ENCODE peak calls at places on chromosomes 5 and 9, in ten cellular contexts. W, T, M, C, Y, G, D, P, Z and N are unnamed samples. For H3K9me3, the result is how much of the 10 kb centered on the place peaks cover.

GRCh38 chr9:34987160-34988040 is 2.1 kb upstream of the DNAJB5 start:
- DNase-seq in T (no peak), D (no peak), Z (no peak), G (no peak), Y (no peak), C (no peak), M (no peak), W (no peak), P (no peak), N (no peak)

GRCh38 chr5:93403529-93403928 is 177.5 kb downstream of the NR2F1-AS1 start:
- DNase-seq in G (no peak), C (no peak), T (no peak), Z (no peak), P (no peak), Y (no peak), M (no peak), W (no peak), D (no peak), N (no peak)

GRCh38 chr9:98135938-98136337 is 16.9 kb upstream of the TRIM14 start:
- DNase-seq in W (no peak), P (no peak), C (no peak), T (no peak), D (no peak), Z (no peak), Y (no peak), M (no peak), G (no peak), N (no peak)

GRCh38 chr5:112240011-112240410 is 179.1 kb downstream of the EPB41L4A start:
- DNase-seq in G (no peak), W (no peak), Z (no peak), P (no peak), D (no peak), Y (no peak), C (no peak), T (no peak), M (no peak), N (no peak)

GRCh38 chr5:179620703-179621350 is 2.6 kb downstream of the HNRNPH1 start:
- DNase-seq in P (no peak), W (no peak), G (no peak), Z (no peak), D (no peak), Y (no peak), T (peak), M (peak), C (no peak), N (no peak)

GRCh38 chr5:83076742-83077661 is at the start of the genes TMEM167A and XRCC4:
- DNase-seq in C (peak), T (peak), M (peak), Z (peak), W (peak), D (peak), G (peak), Y (peak), P (peak), N (peak)

GRCh38 chr5:78766412-78766762 is 117.8 kb upstream of the LHFPL2 start:
- DNase-seq in M (no peak), D (no peak), Y (no peak), G (no peak), P (no peak), Z (no peak), W (no peak), T (no peak), C (no peak), N (no peak)

GRCh38 chr5:22293147-22293546 is 560.0 kb downstream of the CDH12 start:
- DNase-seq in T (no peak), P (no peak), C (no peak), G (no peak), W (no peak), D (no peak), Z (no peak), M (no peak), Y (no peak), N (no peak)

GRCh38 chr9:123488683-123489321 is 132.8 kb downstream of the CRB2 start:
- DNase-seq in Y (no peak), G (no peak), D (no peak), P (no peak), M (no peak), W (no peak), Z (no peak), C (no peak), T (no peak), N (no peak)

GRCh38 chr5:12113062-12113461 is 208.8 kb upstream of the CTNND2 start:
- DNase-seq in C (no peak), G (no peak), T (no peak), Z (no peak), M (no peak), D (no peak), W (no peak), P (no peak), Y (no peak), N (no peak)

GRCh38 chr9:2343756-2344155 is 277.8 kb upstream of the VLDLR start:
- DNase-seq in M (no peak), C (no peak), T (no peak), W (no peak), G (no peak), Y (no peak), P (no peak), D (no peak), Z (no peak), N (no peak)

GRCh38 chr5:39580702-39581498 is 156.1 kb upstream of the DAB2 start:
- DNase-seq in D (no peak), W (no peak), Y (no peak), M (no peak), C (no peak), G (no peak), P (no peak), T (no peak), Z (no peak), N (no peak)

GRCh38 chr5:136016945-136017530 is 11.8 kb upstream of the TGFBI start:
- DNase-seq in D (no peak), T (no peak), Y (no peak), M (no peak), W (no peak), Z (no peak), G (no peak), P (no peak), C (no peak), N (no peak)

GRCh38 chr9:123796073-123796472 is 133.9 kb downstream of the DENND1A start:
- DNase-seq in D (no peak), M (no peak), C (no peak), G (no peak), Y (no peak), Z (no peak), P (no peak), T (no peak), W (no peak), N (no peak)

GRCh38 chr9:129177791-129178578 is at the start of gene IER5L:
- DNase-seq in Z (peak), G (peak), M (peak), T (peak), D (peak), P (peak), W (peak), C (peak), Y (peak), N (peak)

GRCh38 chr5:140558542-140558941 is 1.3 kb upstream of the SRA1 start:
- DNase-seq in C (no peak), Y (no peak), Z (no peak), T (no peak), D (no peak), G (peak), W (no peak), M (no peak), P (no peak), N (no peak)

GRCh38 chr9:135455401-135456030 is 24.1 kb upstream of the PPP1R26 start:
- DNase-seq in W (no peak), Z (no peak), D (no peak), P (no peak), Y (no peak), T (no peak), C (no peak), G (no peak), M (no peak), N (no peak)

GRCh38 chr5:386432-387341 is 56.3 kb upstream of the EXOC3 start:
- DNase-seq in T (no peak), Y (no peak), W (no peak), P (no peak), D (no peak), Z (peak), M (no peak), G (no peak), C (no peak), N (no peak)

GRCh38 chr9:131982683-131983239 is 96.9 kb downstream of the MED27 start:
- DNase-seq in G (no peak), P (no peak), Z (no peak), W (no peak), Y (no peak), M (no peak), T (no peak), C (no peak), D (no peak), N (no peak)

GRCh38 chr5:14069021-14069420 is 74.1 kb upstream of the TRIO start:
- DNase-seq in C (no peak), M (no peak), W (no peak), D (no peak), P (no peak), T (no peak), Y (no peak), G (no peak), Z (no peak), N (no peak)

GRCh38 chr5:138449501-138450239 is 10.8 kb downstream of the REEP2 start:
- DNase-seq in Z (peak), W (peak), G (peak), Y (no peak), P (peak), C (peak), D (peak), M (peak), T (peak), N (no peak)

GRCh38 chr5:178940569-178941360 is at the start of gene ZNF454:
- DNase-seq in C (no peak), Z (no peak), M (no peak), W (peak), G (peak), P (peak), D (peak), T (no peak), Y (peak), N (peak)

GRCh38 chr9:78054180-78054579 is 22.6 kb upstream of the GNAQ start:
- DNase-seq in M (peak), D (no peak), W (no peak), Z (no peak), T (no peak), Y (no peak), C (peak), G (no peak), P (no peak), N (no peak)

GRCh38 chr5:3599283-3600105 is 3.9 kb downstream of the IRX1 start:
- DNase-seq in Z (no peak), Y (no peak), T (no peak), M (no peak), W (no peak), C (no peak), D (no peak), P (no peak), G (peak), N (no peak)
- H3K9me3 ChIP-seq in Z (under half), Y (under half), T (under half), M (under half), W (under half), C (under half), D (under half), P (under half), G (under half), N (under half)

GRCh38 chr5:127027539-127027938 is 2.8 kb downstream of the MARCHF3 start:
- DNase-seq in M (no peak), T (no peak), G (no peak), P (no peak), D (no peak), C (no peak), W (no peak), Y (no peak), Z (no peak), N (no peak)
- H3K4me3 ChIP-seq in M (no peak), T (no peak), G (no peak), P (no peak), D (no peak), C (no peak), W (no peak), Y (no peak), Z (no peak), N (no peak)

GRCh38 chr5:166486348-166486747 is 1805.1 kb upstream of the WWC1 start:
- DNase-seq in W (no peak), T (no peak), G (no peak), D (no peak), Y (no peak), C (no peak), Z (no peak), M (no peak), P (no peak), N (no peak)
- H3K9me3 ChIP-seq in W (under half), T (under half), G (under half), D (under half), Y (under half), C (under half), Z (under half), M (under half), P (under half), N (under half)

GRCh38 chr5:146744358-146744757 is 134.2 kb downstream of the PPP2R2B start:
- DNase-seq in M (no peak), P (no peak), C (no peak), W (no peak), T (no peak), D (no peak), Z (no peak), Y (no peak), G (no peak), N (no peak)
- H3K4me3 ChIP-seq in M (no peak), P (no peak), C (no peak), W (no peak), T (no peak), D (no peak), Z (no peak), Y (no peak), G (no peak), N (no peak)

GRCh38 chr5:165459232-165459631 is 1953.8 kb downstream of the MAT2B start:
- DNase-seq in Y (no peak), M (no peak), C (no peak), G (no peak), T (no peak), D (no peak), P (no peak), W (no peak), Z (no peak), N (no peak)

GRCh38 chr5:165457854-165458481 is 1952.5 kb downstream of the MAT2B start:
- DNase-seq in W (no peak), Y (peak), C (no peak), Z (no peak), G (no peak), D (no peak), P (no peak), T (peak), M (no peak), N (no peak)

GRCh38 chr5:165460911-165461310 is 1955.5 kb downstream of the MAT2B start:
- DNase-seq in M (no peak), D (no peak), W (no peak), P (no peak), Y (no peak), G (no peak), C (no peak), T (no peak), Z (no peak), N (no peak)
- H3K9me3 ChIP-seq in M (under half), D (under half), W (under half), P (under half), Y (under half), G (under half), C (under half), T (under half), Z (under half), N (under half)

GRCh38 chr9:81687521-81688261 is 1.7 kb downstream of the TLE1 start:
- DNase-seq in G (peak), Y (no peak), C (no peak), Z (no peak), W (peak), P (peak), T (no peak), D (peak), M (no peak), N (no peak)

GRCh38 chr9:81683704-81684103 is 5.6 kb downstream of the TLE1 start:
- DNase-seq in T (no peak), D (no peak), Y (no peak), M (no peak), G (no peak), Z (no peak), C (no peak), P (no peak), W (no peak), N (no peak)

GRCh38 chr9:81686614-81687520 is 2.5 kb downstream of the TLE1 start:
- DNase-seq in C (no peak), Z (no peak), T (peak), M (no peak), Y (no peak), W (peak), G (peak), D (peak), P (peak), N (peak)

GRCh38 chr9:81683214-81683613 is 6.1 kb downstream of the TLE1 start:
- DNase-seq in D (no peak), W (no peak), Y (no peak), Z (no peak), P (no peak), G (no peak), C (no peak), M (no peak), T (no peak), N (no peak)

GRCh38 chr9:81685763-81686613 is 3.4 kb downstream of the TLE1 start:
- DNase-seq in C (no peak), G (no peak), Y (no peak), D (no peak), W (no peak), P (no peak), M (no peak), T (no peak), Z (no peak), N (no peak)
- H3K4me3 ChIP-seq in C (no peak), G (no peak), Y (peak), D (peak), W (peak), P (peak), M (no peak), T (no peak), Z (no peak), N (peak)

DNA sequence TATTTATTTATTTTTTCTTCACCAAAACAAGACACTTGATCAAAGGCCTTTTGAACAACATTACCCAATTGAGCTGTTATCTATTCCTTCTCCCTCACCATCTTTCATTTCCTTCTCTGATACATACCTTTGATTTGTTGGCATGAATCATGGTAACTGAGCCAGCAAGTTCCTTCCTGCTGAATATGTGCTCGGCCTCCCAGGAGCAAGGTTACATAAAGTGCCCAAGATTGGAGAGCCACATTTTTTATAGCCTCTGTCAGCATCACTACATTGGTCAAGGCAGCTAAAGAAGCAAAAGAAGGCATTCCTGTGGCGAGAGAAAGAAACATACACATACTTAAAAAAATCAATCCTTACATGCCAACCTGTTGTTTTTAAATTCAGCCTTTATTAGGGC is 369.6 kb downstream of the CYLC2 start:
- DNase-seq in D (no peak), G (no peak), P (no peak), Z (no peak), M (no peak), T (no peak), Y (no peak), W (no peak), C (no peak), N (no peak)
- H3K9me3 ChIP-seq in D (under half), G (under half), P (under half), Z (under half), M (under half), T (under half), Y (under half), W (under half), C (under half), N (under half)

GRCh38 chr9:29214702-29215248 is 1641.5 kb upstream of the C9orf72 start:
- DNase-seq in T (no peak), Y (no peak), P (no peak), C (no peak), M (no peak), Z (no peak), G (peak), D (no peak), W (no peak), N (no peak)
- H3K4me3 ChIP-seq in T (no peak), Y (peak), P (peak), C (no peak), M (no peak), Z (no peak), G (no peak), D (no peak), W (peak), N (peak)